ENCODE peak calls at places on chromosomes 13 and 19, in four cellular contexts. One of them, this sample, is unnamed.

GRCh38 chr13:46905249-46905648 is 8.4 kb upstream of the HTR2A start:
- DNase-seq in fibroblast of mammary gland: peak
- DNase-seq in NCI-H2081: no peak
- DNase-seq in amygdala: no peak
- DNase-seq in this sample: no peak

GRCh38 chr19:3370728-3371591 is 4.6 kb downstream of the NFIC start:
- DNase-seq in fibroblast of mammary gland: no peak
- DNase-seq in NCI-H2081: no peak
- DNase-seq in amygdala: no peak
- DNase-seq in this sample: no peak

GRCh38 chr13:49749852-49750251 is 42.6 kb downstream of the KPNA3 start:
- DNase-seq in fibroblast of mammary gland: peak
- DNase-seq in NCI-H2081: no peak
- DNase-seq in amygdala: no peak
- DNase-seq in this sample: no peak

GRCh38 chr13:25775275-25775674 is 276.5 kb downstream of the SHISA2 start:
- DNase-seq in fibroblast of mammary gland: no peak
- DNase-seq in NCI-H2081: no peak
- DNase-seq in amygdala: no peak
- DNase-seq in this sample: no peak

GRCh38 chr13:79936368-79937136 is 404.4 kb downstream of the SPRY2 start:
- DNase-seq in fibroblast of mammary gland: peak
- DNase-seq in NCI-H2081: no peak
- DNase-seq in amygdala: peak
- DNase-seq in this sample: peak

GRCh38 chr13:113794764-113795173 is 35.7 kb downstream of the TMEM255B start:
- DNase-seq in fibroblast of mammary gland: no peak
- DNase-seq in NCI-H2081: no peak
- DNase-seq in amygdala: no peak
- DNase-seq in this sample: no peak

GRCh38 chr19:41563847-41564514 is 12.0 kb upstream of the CEACAM21 start:
- DNase-seq in fibroblast of mammary gland: no peak
- DNase-seq in NCI-H2081: no peak
- DNase-seq in amygdala: no peak
- DNase-seq in this sample: no peak

GRCh38 chr19:39971380-39971841 is 446 bp downstream of the PSMC4 start:
- DNase-seq in fibroblast of mammary gland: peak
- DNase-seq in NCI-H2081: no peak
- DNase-seq in amygdala: no peak
- DNase-seq in this sample: no peak

GRCh38 chr13:52070929-52071523 is 46.5 kb downstream of the UTP14C start:
- DNase-seq in fibroblast of mammary gland: peak
- DNase-seq in NCI-H2081: no peak
- DNase-seq in amygdala: no peak
- DNase-seq in this sample: no peak

GRCh38 chr19:3202346-3202745 is 16.6 kb downstream of the NCLN start:
- DNase-seq in fibroblast of mammary gland: no peak
- DNase-seq in NCI-H2081: no peak
- DNase-seq in amygdala: no peak
- DNase-seq in this sample: no peak

GRCh38 chr19:50333235-50333736 is 4.1 kb upstream of the KCNC3 start:
- DNase-seq in fibroblast of mammary gland: peak
- DNase-seq in NCI-H2081: peak
- DNase-seq in amygdala: peak
- DNase-seq in this sample: peak

GRCh38 chr13:39776439-39776838 is 121.0 kb downstream of the COG6 start:
- DNase-seq in fibroblast of mammary gland: peak
- DNase-seq in NCI-H2081: no peak
- DNase-seq in amygdala: no peak
- DNase-seq in this sample: no peak

GRCh38 chr19:35533822-35534521 is 716 bp downstream of the GAPDHS start:
- DNase-seq in fibroblast of mammary gland: peak
- DNase-seq in NCI-H2081: no peak
- DNase-seq in amygdala: no peak
- DNase-seq in this sample: no peak